ENCODE peak calls at places on chromosomes 4 and X, in nine cellular contexts. O is AG09319; V is activated naive CD8-positive, alpha-beta T cell treated with anti-CD3 and anti-CD28 coated beads, Interleukin-2, amount 10 ng/mL, durations not matched to agents 7 days and 5 days; Y is ecto neural progenitor cell; L is MV-4-11; M is activated CD8-positive, alpha-beta memory T cell treated with anti-CD3 and anti-CD28 coated beads, Interleukin-2, amount 50 U/mL, for 4 hours; B is naive thymus-derived CD8-positive, alpha-beta T cell; J is kidney tubule cell; A is retinal pigment epithelial cell. Q is an unnamed sample.

GRCh38 chr4:101346562-101347266 is 612 bp downstream of the PPP3CA start:
- DNase-seq in V (peak; percentile 71), Y (peak; percentile 76), O (no peak), A (no peak), B (peak; percentile 65), L (peak; percentile 46), J (peak; percentile 77), M (peak; percentile 66), Q (no peak)

GRCh38 chr4:121072836-121073362 is 564 bp upstream of the NDNF start:
- DNase-seq in Y (no peak), V (peak; percentile 40), O (no peak), B (no peak), L (peak; percentile 27), J (no peak), M (no peak), A (no peak), Q (no peak)

GRCh38 chr4:137659431-137659830 is 127.1 kb upstream of the PCDH18 start:
- DNase-seq in Y (no peak), O (peak; percentile 24), B (no peak), J (no peak), M (no peak), L (no peak), A (no peak), V (no peak), Q (no peak)

GRCh38 chr4:88291003-88291402 is 6.6 kb upstream of the PPM1K start:
- DNase-seq in M (no peak), L (no peak), J (peak; percentile 15), V (no peak), Y (no peak), A (no peak), B (no peak), O (no peak), Q (peak; percentile 77)

GRCh38 chrX:150967786-150968185 is 15.3 kb upstream of the HMGB3 start:
- DNase-seq in V (no peak), L (no peak), A (no peak), J (no peak), B (no peak), O (no peak), Y (no peak), M (no peak), Q (no peak)

GRCh38 chrX:18758166-18758932 is 50.9 kb downstream of the PPEF1 start:
- DNase-seq in B (no peak), L (no peak), M (no peak), O (no peak), Y (no peak), A (no peak), V (no peak), J (no peak), Q (no peak)

GRCh38 chrX:47245156-47245555 is 12.3 kb downstream of the USP11 start:
- DNase-seq in Y (no peak), O (no peak), L (no peak), J (no peak), B (no peak), M (no peak), A (no peak), V (no peak), Q (no peak)

GRCh38 chrX:148601034-148601433 is 100.6 kb downstream of the AFF2 start:
- DNase-seq in O (no peak), Y (no peak), M (no peak), V (no peak), L (peak; percentile 59), A (peak; percentile 29), B (no peak), J (peak; percentile 6), Q (no peak)

GRCh38 chr4:48902266-48902665 is 4.3 kb downstream of the OCIAD2 start:
- DNase-seq in M (no peak), A (no peak), J (peak; percentile 45), L (no peak), O (no peak), B (no peak), V (no peak), Y (no peak), Q (no peak)

GRCh38 chr4:184957451-184958115 is 60.7 kb upstream of the HELT start:
- DNase-seq in A (no peak), M (no peak), L (no peak), V (no peak), B (no peak), J (no peak), O (no peak), Y (no peak), Q (no peak)

GRCh38 chr4:82043809-82044137 is 330.0 kb downstream of the HNRNPD start:
- DNase-seq in Y (no peak), A (no peak), V (no peak), M (no peak), J (no peak), O (no peak), L (no peak), B (no peak), Q (no peak)

GRCh38 chrX:69318651-69319305 is 153.5 kb upstream of the PJA1 start:
- DNase-seq in V (no peak), Y (peak; percentile 29), O (no peak), B (no peak), L (no peak), J (no peak), A (no peak), M (no peak), Q (no peak)

GRCh38 chrX:136665258-136665900 is 17.4 kb downstream of the CD40LG start:
- DNase-seq in B (no peak), Y (no peak), M (no peak), J (no peak), A (no peak), V (no peak), O (no peak), L (peak; percentile 72), Q (no peak)

GRCh38 chr4:37715889-37716402 is 29.8 kb upstream of the RELL1 start:
- DNase-seq in M (no peak), Y (no peak), B (no peak), L (no peak), J (peak; percentile 36), A (peak; percentile 41), V (no peak), O (no peak), Q (no peak)

GRCh38 chrX:47644557-47645091 is 5.7 kb downstream of the ELK1 start:
- DNase-seq in B (no peak), O (no peak), A (no peak), V (no peak), M (no peak), J (no peak), Y (no peak), L (peak; percentile 14), Q (no peak)

GRCh38 chr4:127400736-127401346 is 231.9 kb upstream of the INTU start:
- DNase-seq in B (no peak), O (peak; percentile 65), L (peak; percentile 67), Y (peak; percentile 71), A (peak; percentile 24), V (peak; percentile 31), J (peak; percentile 71), M (no peak), Q (peak; percentile 28)

GRCh38 chrX:53093748-53094583 is at the start of gene KANTR:
- DNase-seq in L (peak; percentile 95), V (peak; percentile 79), O (peak; percentile 81), B (peak; percentile 85), M (peak; percentile 70), A (peak; percentile 81), Y (peak; percentile 86), J (peak; percentile 95), Q (peak; percentile 89)

GRCh38 chrX:130566028-130566683 is 164.4 kb downstream of the RBMX2 start:
- DNase-seq in J (peak; percentile 30), L (no peak), O (no peak), Y (no peak), A (no peak), B (no peak), M (no peak), V (no peak), Q (no peak)

GRCh38 chrX:153984351-153985178 is 12.0 kb downstream of the TMEM187 start:
- DNase-seq in V (peak; percentile 47), J (no peak), O (no peak), M (peak; percentile 38), A (no peak), B (peak; percentile 24), Y (no peak), L (peak; percentile 70), Q (no peak)

GRCh38 chrX:68177542-68177941 is 255.8 kb downstream of the OPHN1 start:
- DNase-seq in M (no peak), V (no peak), A (no peak), Y (no peak), L (peak; percentile 54), O (no peak), J (no peak), B (no peak), Q (no peak)

GRCh38 chrX:129845616-129846190 is 2.0 kb upstream of the ZDHHC9 start:
- DNase-seq in O (no peak), B (no peak), L (no peak), J (peak; percentile 65), M (no peak), V (no peak), A (no peak), Y (no peak), Q (no peak)

GRCh38 chr4:120927758-120928409 is 5.4 kb upstream of the PRDM5 start:
- DNase-seq in Y (no peak), L (peak; percentile 17), B (no peak), O (no peak), J (no peak), M (no peak), A (no peak), V (no peak), Q (no peak)

GRCh38 chrX:103776586-103776985 is at the start of gene PLP1:
- DNase-seq in M (no peak), A (no peak), B (no peak), Y (no peak), V (no peak), L (no peak), J (no peak), O (no peak), Q (peak; percentile 90)

GRCh38 chrX:103616676-103617186 is 9.0 kb downstream of the TCEAL3 start:
- DNase-seq in L (no peak), Y (no peak), M (no peak), V (no peak), B (no peak), A (no peak), O (no peak), J (no peak), Q (no peak)

GRCh38 chrX:155266446-155266845 is 2.2 kb upstream of the RAB39B start:
- DNase-seq in O (no peak), A (no peak), M (no peak), V (no peak), L (no peak), B (no peak), Y (no peak), J (no peak), Q (no peak)

GRCh38 chrX:15820106-15821073 is 30.1 kb downstream of the ZRSR2 start:
- DNase-seq in Y (no peak), A (no peak), V (no peak), L (no peak), O (no peak), J (no peak), M (no peak), B (no peak), Q (peak; percentile 11)

GRCh38 chr4:125826801-125827200 is 512.0 kb downstream of the FAT4 start:
- DNase-seq in J (no peak), A (no peak), V (no peak), M (no peak), L (no peak), Y (no peak), B (no peak), O (no peak), Q (no peak)

GRCh38 chrX:72180539-72180938 is 1.0 kb upstream of the PIN4 start:
- DNase-seq in J (no peak), B (no peak), M (no peak), A (no peak), V (no peak), L (peak; percentile 5), O (no peak), Y (no peak), Q (peak; percentile 6)

GRCh38 chrX:110758781-110759180 is 36.8 kb downstream of the CHRDL1 start:
- DNase-seq in O (no peak), V (no peak), M (no peak), J (peak; percentile 9), A (no peak), L (no peak), B (no peak), Y (no peak), Q (no peak)

Q was measured in globus pallidus.